ENCODE peak calls at places on chromosomes 7 and 10, in ten cellular contexts. E, L, A, N, Y, B, Q, M, O and J are unnamed samples.

GRCh38 chr10:14383266-14383665 is 52.5 kb upstream of the FRMD4A start:
- DNase-seq in O (no peak), M (peak; percentile 50), L (no peak), Q (no peak), N (peak; percentile 45), Y (no peak), B (peak; percentile 90), E (no peak), A (no peak), J (no peak)

GRCh38 chr7:92461027-92462003 is 14.0 kb downstream of the GATAD1 start:
- DNase-seq in B (peak; percentile 33), O (peak; percentile 28), M (peak; percentile 56), N (peak; percentile 69), E (peak; percentile 9), L (no peak), Q (no peak), A (peak; percentile 36), Y (peak; percentile 10), J (no peak)

GRCh38 chr10:115895196-115895595 is 377.8 kb downstream of the GFRA1 start:
- DNase-seq in B (no peak), L (no peak), N (no peak), Q (no peak), M (no peak), Y (no peak), O (no peak), A (no peak), E (no peak), J (no peak)

GRCh38 chr10:60916025-60916424 is 28.0 kb downstream of the RHOBTB1 start:
- DNase-seq in A (no peak), B (no peak), Y (no peak), M (no peak), L (no peak), N (no peak), E (no peak), Q (no peak), O (no peak), J (no peak)

GRCh38 chr10:48456808-48457761 is 147.8 kb downstream of the ARHGAP22 start:
- DNase-seq in O (no peak), A (no peak), Y (peak; percentile 11), M (no peak), Q (no peak), B (no peak), L (no peak), E (no peak), N (no peak), J (no peak)

GRCh38 chr7:81687062-81687461 is 82.8 kb downstream of the HGF start:
- DNase-seq in O (no peak), Y (no peak), B (no peak), A (no peak), L (no peak), M (no peak), E (no peak), Q (no peak), N (peak; percentile 35), J (no peak)

GRCh38 chr10:90587081-90587491 is 270.8 kb downstream of the HTR7 start:
- DNase-seq in O (no peak), Q (no peak), B (peak; percentile 96), A (no peak), E (peak; percentile 72), Y (no peak), N (peak; percentile 42), L (no peak), M (peak; percentile 83), J (no peak)

GRCh38 chr7:41451826-41452225 is 251.1 kb downstream of the INHBA start:
- DNase-seq in L (no peak), Y (no peak), B (peak; percentile 44), M (peak; percentile 61), E (peak; percentile 57), Q (no peak), N (no peak), A (no peak), O (no peak), J (no peak)

GRCh38 chr7:1120791-1121190 is 32.9 kb downstream of the GPER1 start:
- DNase-seq in N (no peak), A (no peak), L (no peak), O (no peak), E (no peak), Q (no peak), Y (no peak), B (no peak), M (no peak), J (no peak)

GRCh38 chr7:50367098-50367497 is 62.6 kb downstream of the IKZF1 start:
- DNase-seq in B (no peak), Y (no peak), M (no peak), N (no peak), E (no peak), L (no peak), A (no peak), O (no peak), Q (no peak), J (no peak)

GRCh38 chr7:123961731-123962130 is 36.7 kb downstream of the SPAM1 start:
- DNase-seq in O (no peak), L (no peak), N (no peak), M (peak; percentile 5), Y (no peak), A (no peak), Q (no peak), E (peak; percentile 32), B (peak; percentile 14), J (no peak)

GRCh38 chr7:108132551-108133265 is 2.5 kb upstream of the LAMB4 start:
- DNase-seq in N (no peak), Y (no peak), L (no peak), Q (no peak), B (peak; percentile 74), E (peak; percentile 93), M (peak; percentile 27), A (no peak), O (no peak), J (no peak)

GRCh38 chr7:92843034-92843760 is 6.8 kb upstream of the CDK6 start:
- DNase-seq in M (peak; percentile 84), B (peak; percentile 91), Y (no peak), E (no peak), O (no peak), A (no peak), Q (no peak), L (no peak), N (peak; percentile 77), J (no peak)

GRCh38 chr10:33233635-33234034 is 100.8 kb downstream of the NRP1 start:
- DNase-seq in A (no peak), N (no peak), E (no peak), O (no peak), B (peak; percentile 74), Y (no peak), M (no peak), Q (no peak), L (no peak), J (no peak)

GRCh38 chr7:31517103-31517502 is 3.2 kb downstream of the ITPRID1 start:
- DNase-seq in M (no peak), L (no peak), A (no peak), E (no peak), Q (no peak), N (no peak), Y (no peak), O (no peak), B (no peak), J (no peak)

GRCh38 chr7:65731562-65732035 is 141.3 kb upstream of the VKORC1L1 start:
- DNase-seq in N (no peak), L (no peak), A (no peak), E (no peak), M (peak; percentile 50), Q (no peak), Y (peak; percentile 11), O (peak; percentile 26), B (peak; percentile 27), J (no peak)

GRCh38 chr10:103448751-103449150 is 3.4 kb downstream of the CALHM2 start:
- DNase-seq in O (no peak), E (peak; percentile 73), Y (no peak), L (peak; percentile 77), Q (no peak), A (no peak), N (peak; percentile 83), M (peak; percentile 85), B (peak; percentile 80), J (no peak)

GRCh38 chr10:95220539-95220938 is 26.5 kb downstream of the ACSM6 start:
- DNase-seq in L (no peak), B (no peak), N (no peak), Y (no peak), O (no peak), M (no peak), A (no peak), Q (no peak), E (no peak), J (no peak)